ENCODE peak calls at places on chromosomes 6 and 20, in seven cellular contexts. J, O, N, Y, T, L and S are unnamed samples.
A peak's percentile ranks its signal among the peaks of the same experiment; 100 is the strongest.

GRCh38 chr6:128438311-128438916 is 82.0 kb downstream of the PTPRK start:
- DNase-seq in Y (no peak), L (no peak), T (peak; percentile 14), N (no peak), O (no peak), J (no peak), S (peak; percentile 26)

GRCh38 chr6:128118401-128118800 is 217.5 kb upstream of the THEMIS start:
- DNase-seq in N (no peak), Y (no peak), L (no peak), J (no peak), T (peak; percentile 71), O (no peak), S (no peak)

GRCh38 chr6:119299694-119300093 is 49.9 kb downstream of the MAN1A1 start:
- DNase-seq in T (no peak), J (no peak), L (no peak), O (no peak), N (no peak), Y (no peak), S (no peak)

GRCh38 chr20:23125159-23125558 is 39.0 kb upstream of the CD93 start:
- DNase-seq in L (no peak), T (no peak), O (no peak), J (no peak), Y (no peak), N (no peak), S (no peak)

GRCh38 chr20:60857708-60858107 is 394.4 kb upstream of the CDH4 start:
- DNase-seq in O (no peak), N (no peak), T (no peak), L (no peak), J (no peak), Y (no peak), S (no peak)

GRCh38 chr6:116682334-116682712 is 1.3 kb downstream of the KPNA5 start:
- DNase-seq in T (peak; percentile 48), Y (peak; percentile 43), O (peak; percentile 53), L (peak; percentile 70), J (no peak), N (peak; percentile 2), S (no peak)

GRCh38 chr20:1696521-1697209 is 39.1 kb upstream of the SIRPG start:
- DNase-seq in Y (no peak), L (no peak), J (no peak), T (no peak), O (peak; percentile 32), N (no peak), S (no peak)

GRCh38 chr6:3175742-3176321 is 18.5 kb upstream of the TUBB2A start:
- DNase-seq in O (no peak), N (no peak), L (no peak), J (no peak), Y (no peak), T (no peak), S (no peak)

GRCh38 chr6:34396518-34396917 is 4.0 kb upstream of the NUDT3 start:
- DNase-seq in L (no peak), N (no peak), T (no peak), Y (no peak), O (no peak), J (no peak), S (no peak)

GRCh38 chr6:52552278-52552643 is 24.6 kb downstream of the TRAM2 start:
- DNase-seq in T (no peak), O (no peak), N (no peak), L (peak; percentile 81), Y (peak; percentile 37), J (peak; percentile 2), S (no peak)

GRCh38 chr20:33239418-33239817 is 3.6 kb downstream of the BPIFA1 start:
- DNase-seq in J (no peak), O (no peak), Y (no peak), L (no peak), N (no peak), T (no peak), S (no peak)

GRCh38 chr6:4914412-4915159 is 89.3 kb downstream of the RPP40 start:
- DNase-seq in J (peak; percentile 18), L (no peak), O (no peak), N (no peak), Y (no peak), T (peak; percentile 77), S (no peak)